ENCODE peak calls at places on chromosomes 11 and 22, in five cellular contexts. V, A, E, U and D are unnamed samples.

GRCh38 chr22:32852346-32853251 is 51.1 kb downstream of the TIMP3 start:
- DNase-seq in E (no peak), V (no peak), A (peak), U (no peak), D (peak)

GRCh38 chr11:13963949-13964770 is 1.6 kb downstream of the SPON1 start:
- DNase-seq in V (no peak), E (peak), A (no peak), U (peak), D (no peak)

GRCh38 chr11:131773626-131774025 is 403.2 kb downstream of the NTM start:
- DNase-seq in V (no peak), E (no peak), U (no peak), A (no peak), D (no peak)

GRCh38 chr11:106821291-106821690 is 197.0 kb downstream of the GUCY1A2 start:
- DNase-seq in U (peak), A (peak), E (no peak), V (no peak), D (no peak)

GRCh38 chr11:73335204-73335923 is 27.3 kb downstream of the ARHGEF17 start:
- DNase-seq in V (peak), A (peak), U (peak), E (peak), D (no peak)

GRCh38 chr22:26323013-26323412 is 106.0 kb upstream of the ASPHD2 start:
- DNase-seq in A (no peak), V (no peak), U (no peak), E (no peak), D (no peak)

GRCh38 chr22:39110631-39111561 is 13.9 kb downstream of the APOBEC3H start:
- DNase-seq in E (no peak), A (peak), V (no peak), U (peak), D (no peak)

GRCh38 chr11:103618532-103618931 is 417.9 kb upstream of the DDI1 start:
- DNase-seq in E (no peak), U (no peak), V (no peak), A (no peak), D (no peak)

GRCh38 chr11:125174057-125174456 is 9.5 kb downstream of the PKNOX2 start:
- DNase-seq in V (no peak), E (no peak), U (no peak), A (no peak), D (no peak)

GRCh38 chr22:40953446-40953845 is 2.3 kb downstream of the RBX1 start:
- DNase-seq in U (no peak), A (no peak), E (no peak), V (no peak), D (no peak)

GRCh38 chr11:64490562-64491216 is 100.3 kb upstream of the SLC22A12 start:
- DNase-seq in E (no peak), A (no peak), V (no peak), U (no peak), D (no peak)

GRCh38 chr11:109401532-109401931 is 20.5 kb upstream of the C11orf87 start:
- DNase-seq in E (no peak), V (no peak), U (no peak), A (no peak), D (no peak)

GRCh38 chr11:62591448-62592215 is at the start of gene TUT1:
- DNase-seq in U (peak), A (peak), E (peak), V (peak), D (peak)

GRCh38 chr11:57515332-57516060 is at the start of gene SLC43A1:
- DNase-seq in E (peak), A (peak), V (peak), U (peak), D (no peak)

GRCh38 chr11:119029340-119030028 is 1.2 kb downstream of the SLC37A4 start:
- DNase-seq in U (peak), A (peak), E (no peak), V (peak), D (no peak)

GRCh38 chr22:47327241-47327640 is 564.8 kb downstream of the TBC1D22A start:
- DNase-seq in V (no peak), U (no peak), E (no peak), A (no peak), D (no peak)

GRCh38 chr11:67507242-67507890 is 596 bp downstream of the CDK2AP2 start:
- DNase-seq in V (peak), E (no peak), U (no peak), A (no peak), D (no peak)

GRCh38 chr11:94932503-94932902 is 40.9 kb downstream of the CWC15 start:
- DNase-seq in A (no peak), U (no peak), E (no peak), V (no peak), D (no peak)

GRCh38 chr11:123454060-123454651 is 24.1 kb downstream of the GRAMD1B start:
- DNase-seq in E (no peak), U (no peak), A (peak), V (no peak), D (no peak)

GRCh38 chr11:115869780-115870431 is 365.7 kb upstream of the CADM1 start:
- DNase-seq in A (peak), E (no peak), V (no peak), U (peak), D (no peak)

GRCh38 chr11:64864473-64865285 is 13.7 kb downstream of the EHD1 start:
- DNase-seq in U (no peak), A (peak), V (no peak), E (peak), D (peak)

GRCh38 chr11:118705111-118705741 is 25.8 kb upstream of the TREH start:
- DNase-seq in A (peak), V (no peak), E (peak), U (no peak), D (peak)

GRCh38 chr11:8503872-8504491 is 90.0 kb downstream of the STK33 start:
- DNase-seq in U (no peak), A (no peak), V (no peak), E (no peak), D (no peak)

GRCh38 chr11:68050371-68050841 is 11.6 kb downstream of the TCIRG1 start:
- DNase-seq in E (no peak), V (no peak), A (no peak), U (no peak), D (no peak)

GRCh38 chr11:48005133-48005532 is 24.8 kb downstream of the PTPRJ start:
- DNase-seq in V (no peak), E (no peak), U (no peak), A (no peak), D (no peak)

GRCh38 chr22:17087176-17088131 is 2.7 kb downstream of the IL17RA start:
- DNase-seq in E (no peak), U (peak), V (no peak), A (peak), D (peak)

GRCh38 chr11:61362542-61362875 is 335 bp downstream of the TMEM138 start:
- DNase-seq in A (peak), U (no peak), E (no peak), V (no peak), D (peak)

GRCh38 chr11:62398011-62398994 is 20.5 kb upstream of the SCGB1A1 start:
- DNase-seq in A (peak), E (no peak), V (no peak), U (peak), D (no peak)

GRCh38 chr11:33324211-33324985 is 67.2 kb downstream of the HIPK3 start:
- DNase-seq in U (no peak), A (peak), V (no peak), E (no peak), D (no peak)

GRCh38 chr11:120710354-120711187 is 199.0 kb downstream of the GRIK4 start:
- DNase-seq in E (no peak), U (peak), A (peak), V (no peak), D (no peak)

GRCh38 chr11:8025816-8026215 is 38.7 kb downstream of the EIF3F start:
- DNase-seq in E (no peak), A (no peak), V (no peak), U (no peak), D (no peak)

GRCh38 chr11:113730887-113731726 is 25.0 kb upstream of the TMPRSS5 start:
- DNase-seq in A (peak), U (peak), E (no peak), V (peak), D (no peak)
- TF ChIP-seq CTCF in A (peak), U (peak), E (peak), V (peak), D (no peak)

GRCh38 chr11:132853886-132854285 is 678.4 kb downstream of the OPCML start:
- DNase-seq in E (no peak), A (no peak), V (no peak), U (no peak), D (no peak)

GRCh38 chr11:132856032-132856431 is 676.3 kb downstream of the OPCML start:
- DNase-seq in U (no peak), A (no peak), V (no peak), E (no peak), D (no peak)

GRCh38 chr11:132855516-132855915 is 676.8 kb downstream of the OPCML start:
- DNase-seq in V (no peak), U (no peak), E (no peak), A (no peak), D (no peak)

GRCh38 chr11:132862137-132862536 is 670.2 kb downstream of the OPCML start:
- DNase-seq in V (no peak), E (no peak), A (no peak), U (no peak), D (no peak)

GRCh38 chr11:132858203-132858602 is 674.1 kb downstream of the OPCML start:
- DNase-seq in U (peak), E (no peak), V (no peak), A (peak), D (no peak)
- TF ChIP-seq CTCF in U (peak), E (no peak), V (no peak), A (peak), D (no peak)

DNA sequence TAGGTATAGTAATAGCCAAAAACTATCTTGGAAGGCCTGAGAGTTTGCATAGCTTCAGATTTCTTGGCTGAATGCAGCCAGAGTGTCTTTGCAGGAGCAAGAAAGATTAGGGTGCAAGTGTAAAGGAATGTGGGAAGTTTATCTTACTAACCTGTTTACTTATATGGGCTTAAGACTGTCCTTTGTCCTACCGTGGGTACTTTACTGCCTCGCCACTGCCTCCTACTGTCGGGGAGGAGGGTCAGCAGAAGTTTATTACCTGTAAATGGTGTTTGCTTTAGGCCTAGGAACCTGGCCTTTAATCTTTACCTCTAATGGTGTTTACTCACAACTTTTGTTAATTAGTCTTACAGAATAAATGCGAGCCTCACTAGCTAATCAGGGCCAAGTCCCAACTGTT is 633.8 kb downstream of the DLG2 start:
- DNase-seq in U (peak), A (peak), E (no peak), V (no peak), D (no peak)
- TF ChIP-seq CTCF in U (peak), A (peak), E (no peak), V (no peak), D (no peak)

GRCh38 chr22:19639610-19640135 is 74.6 kb upstream of the SEPTIN5 start:
- DNase-seq in U (no peak), V (no peak), A (no peak), E (no peak), D (peak)

GRCh38 chr22:19640306-19640705 is 74.0 kb upstream of the SEPTIN5 start:
- DNase-seq in E (no peak), V (no peak), U (peak), A (no peak), D (no peak)

GRCh38 chr22:19643448-19644313 is 70.6 kb upstream of the SEPTIN5 start:
- DNase-seq in U (peak), E (no peak), A (peak), V (no peak), D (peak)

GRCh38 chr22:19641983-19642451 is 72.3 kb upstream of the SEPTIN5 start:
- DNase-seq in E (no peak), A (no peak), U (no peak), V (no peak), D (peak)

DNA sequence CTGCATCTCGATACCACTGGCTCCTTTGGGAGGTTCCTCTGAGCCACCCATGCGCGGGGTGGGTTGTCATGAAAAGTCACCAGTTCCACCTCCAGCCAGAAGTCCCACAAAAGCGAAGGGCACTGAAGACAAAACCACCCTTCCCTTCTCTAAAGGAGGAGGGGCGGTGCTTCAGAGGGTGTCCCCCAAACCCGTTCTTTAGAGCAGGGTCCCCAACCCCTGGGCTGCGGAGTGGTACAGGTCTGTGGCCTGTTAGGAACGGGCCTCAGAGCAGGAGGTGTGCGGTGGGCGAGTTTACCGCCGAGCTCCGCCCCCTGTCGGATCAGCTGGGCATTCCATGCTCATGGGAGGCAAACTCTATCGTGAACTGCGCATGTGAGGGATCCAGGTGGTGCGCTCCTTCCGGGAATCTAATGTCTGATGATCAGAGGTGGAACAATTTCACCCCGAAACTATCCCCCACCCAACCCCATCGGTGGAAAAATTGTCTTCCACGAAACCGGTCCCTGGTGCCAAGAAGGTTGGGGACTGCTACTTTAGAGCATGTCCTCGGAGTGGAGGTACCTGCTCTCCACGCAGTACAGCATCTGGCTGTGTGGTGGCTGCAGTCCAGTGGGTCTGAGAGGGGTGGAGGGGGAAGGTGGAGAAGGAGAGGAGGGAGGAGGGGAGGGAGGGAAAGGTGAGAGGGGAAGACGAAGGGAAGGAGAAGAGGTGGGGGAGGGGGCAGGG is 72.9 kb upstream of the SEPTIN5 start:
- DNase-seq in V (no peak), A (no peak), E (no peak), U (peak), D (peak)
- TF ChIP-seq CTCF in V (peak), A (no peak), E (peak), U (peak), D (no peak)

DNA sequence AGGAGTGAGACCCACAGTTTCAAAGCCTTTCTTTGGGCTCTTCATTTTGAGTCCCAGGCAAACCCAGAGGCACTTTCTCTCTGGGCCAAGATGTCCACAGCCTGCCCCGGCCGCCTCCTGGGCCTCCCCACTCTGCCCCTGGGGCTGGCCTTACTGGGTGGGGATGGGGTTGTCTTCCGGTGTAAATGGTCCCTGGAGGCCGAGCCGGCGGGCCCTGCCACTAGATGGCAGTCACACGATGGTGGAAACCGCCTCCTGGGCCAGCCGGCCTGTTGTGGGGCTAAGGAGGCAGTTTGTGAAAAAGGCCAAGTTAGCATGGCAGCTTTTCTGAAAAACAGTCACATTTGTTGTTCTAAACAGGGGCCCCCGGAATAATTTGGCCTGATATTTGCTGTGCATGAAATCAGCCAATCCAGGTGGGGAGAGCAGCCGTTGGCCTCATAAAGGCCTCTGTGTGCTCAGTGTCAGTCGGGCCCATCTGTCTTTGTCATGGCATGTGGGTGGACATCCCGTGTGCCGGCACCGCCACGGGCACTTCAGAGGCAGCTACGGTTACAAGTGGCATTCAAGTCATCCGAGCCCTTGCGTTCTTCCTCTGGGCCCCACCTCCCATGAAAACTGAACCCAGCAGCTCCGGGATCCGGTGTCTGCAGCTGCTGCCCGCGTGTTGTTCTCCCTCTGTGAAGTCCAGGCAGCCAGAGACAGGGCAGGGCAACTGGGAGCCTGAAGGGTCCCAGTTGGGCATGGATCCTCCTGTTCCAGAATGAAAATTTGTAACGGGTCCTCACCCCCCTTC is 6.6 kb downstream of the MRPL23 start:
- DNase-seq in V (no peak), U (no peak), E (peak), A (no peak), D (no peak)
- TF ChIP-seq CTCF in V (peak), U (no peak), E (peak), A (no peak), D (no peak)

GRCh38 chr22:30287626-30288413 is 1.5 kb downstream of the CASTOR1 start:
- DNase-seq in A (peak), E (peak), V (peak), U (peak), D (peak)
- TF ChIP-seq CTCF in A (peak), E (peak), V (peak), U (peak), D (peak)

GRCh38 chr11:19739872-19740271 is 27.2 kb downstream of the NAV2 start:
- DNase-seq in E (no peak), V (no peak), A (no peak), U (peak), D (peak)

GRCh38 chr11:19743622-19744021 is 31.0 kb downstream of the NAV2 start:
- DNase-seq in V (no peak), A (no peak), E (no peak), U (no peak), D (peak)

GRCh38 chr11:19740586-19740985 is 27.9 kb downstream of the NAV2 start:
- DNase-seq in A (no peak), U (no peak), V (no peak), E (no peak), D (peak)

GRCh38 chr11:19744130-19744529 is 31.5 kb downstream of the NAV2 start:
- DNase-seq in E (no peak), U (no peak), A (no peak), V (no peak), D (peak)

GRCh38 chr11:19742595-19743292 is 30.1 kb downstream of the NAV2 start:
- DNase-seq in V (peak), A (peak), E (peak), U (peak), D (peak)
- TF ChIP-seq CTCF in V (peak), A (peak), E (peak), U (peak), D (peak)

DNA sequence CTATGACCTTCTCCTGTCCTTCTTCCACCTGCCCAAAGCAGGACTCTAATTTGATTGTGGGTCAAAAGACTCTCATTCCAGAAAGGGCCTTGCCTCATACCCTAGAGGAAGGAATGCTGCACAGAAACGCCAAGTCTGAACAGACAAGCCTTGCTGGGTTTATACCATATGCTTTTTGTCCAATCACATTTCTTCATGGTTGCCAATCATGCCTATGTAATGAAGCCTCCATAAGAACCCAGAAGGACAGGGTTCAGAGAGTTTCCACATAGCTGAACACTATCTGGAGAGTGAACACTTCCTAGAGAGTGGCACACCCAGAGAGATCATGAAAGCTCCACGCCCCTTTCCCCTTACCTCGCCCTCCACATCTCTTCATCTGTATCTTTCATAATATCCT is 4.8 kb upstream of the SAA2 start:
- DNase-seq in E (no peak), V (no peak), A (no peak), U (peak), D (no peak)
- TF ChIP-seq CTCF in E (no peak), V (no peak), A (no peak), U (peak), D (no peak)